ENCODE peak calls at places on chromosomes 1 and 21, in six cellular contexts. C is fibroblast of the aortic adventitia; F is uterus; E is tibial artery; J is fibroblast of lung; V is CD4-positive, alpha-beta T cell. P is an unnamed sample.

GRCh38 chr1:65213271-65213905 is 65.4 kb downstream of the AK4 start:
- DNase-seq in F (no peak), C (no peak), J (no peak), E (no peak), V (no peak), P (no peak)

GRCh38 chr1:183757061-183757460 is 47.9 kb upstream of the RGL1 start:
- DNase-seq in F (no peak), C (peak; percentile 80), E (no peak), V (no peak), J (peak; percentile 53), P (no peak)

GRCh38 chr21:33395866-33396265 is 7.3 kb upstream of the IFNGR2 start:
- DNase-seq in F (no peak), E (no peak), C (peak; percentile 62), V (no peak), J (peak; percentile 81), P (no peak)

GRCh38 chr1:19338323-19338762 is 26.2 kb downstream of the SLC66A1 start:
- DNase-seq in C (no peak), E (no peak), V (no peak), F (no peak), J (no peak), P (no peak)

GRCh38 chr1:201221201-201221846 is 30.7 kb downstream of the IGFN1 start:
- DNase-seq in F (no peak), E (no peak), V (no peak), C (no peak), J (no peak), P (no peak)

GRCh38 chr1:163442940-163443339 is 121.2 kb downstream of the NUF2 start:
- DNase-seq in C (no peak), F (no peak), J (no peak), E (no peak), V (no peak), P (no peak)

GRCh38 chr1:209689484-209689883 is 14.3 kb downstream of the G0S2 start:
- DNase-seq in E (no peak), F (no peak), J (no peak), C (peak; percentile 41), V (no peak), P (no peak)

GRCh38 chr1:7224644-7225043 is 439.4 kb downstream of the CAMTA1 start:
- DNase-seq in E (no peak), J (no peak), V (no peak), C (no peak), F (no peak), P (no peak)

GRCh38 chr1:12453400-12454343 is 164.3 kb downstream of the DHRS3 start:
- DNase-seq in V (no peak), E (no peak), J (no peak), C (no peak), F (no peak), P (no peak)

GRCh38 chr1:39104158-39105060 is 78.3 kb downstream of the NDUFS5 start:
- DNase-seq in V (no peak), J (peak; percentile 45), E (no peak), C (peak; percentile 46), F (no peak), P (no peak)

GRCh38 chr1:73671530-73671929 is 526.4 kb downstream of the LRRIQ3 start:
- DNase-seq in C (no peak), J (no peak), V (no peak), E (no peak), F (no peak), P (no peak)

GRCh38 chr1:101280942-101281654 is 44.3 kb downstream of the S1PR1 start:
- DNase-seq in J (no peak), E (no peak), F (no peak), V (no peak), C (no peak), P (no peak)

GRCh38 chr1:177223359-177223758 is 52.6 kb downstream of the BRINP2 start:
- DNase-seq in F (no peak), J (no peak), V (no peak), C (no peak), E (no peak), P (no peak)

GRCh38 chr21:35102488-35103407 is 53.6 kb upstream of the RUNX1 start:
- DNase-seq in J (peak; percentile 34), C (no peak), F (no peak), V (peak; percentile 32), E (peak; percentile 76), P (peak; percentile 83)

GRCh38 chr1:177854951-177855350 is 114.9 kb downstream of the SEC16B start:
- DNase-seq in F (no peak), J (no peak), E (no peak), C (no peak), V (no peak), P (no peak)

GRCh38 chr1:186634511-186634910 is 45.7 kb downstream of the PTGS2 start:
- DNase-seq in F (no peak), J (no peak), E (no peak), C (no peak), V (no peak), P (no peak)

GRCh38 chr1:20787775-20788488 is 825 bp upstream of the HP1BP3 start:
- DNase-seq in J (peak; percentile 69), F (peak; percentile 27), V (no peak), C (peak; percentile 62), E (no peak), P (peak; percentile 45)

GRCh38 chr1:160169553-160170399 is 18.4 kb downstream of the ATP1A4 start:
- DNase-seq in E (no peak), J (no peak), C (no peak), V (no peak), F (no peak), P (no peak)

GRCh38 chr1:68470388-68470970 is 20.7 kb upstream of the RPE65 start:
- DNase-seq in C (peak; percentile 52), E (no peak), V (no peak), F (no peak), J (peak; percentile 56), P (no peak)

GRCh38 chr21:26909972-26910371 is 56.9 kb downstream of the ADAMTS5 start:
- DNase-seq in C (no peak), F (no peak), E (no peak), V (no peak), J (peak; percentile 9), P (no peak)

GRCh38 chr1:34371829-34372532 is 195.3 kb downstream of the C1orf94 start:
- DNase-seq in C (no peak), J (no peak), F (no peak), E (no peak), V (no peak), P (no peak)

DNA sequence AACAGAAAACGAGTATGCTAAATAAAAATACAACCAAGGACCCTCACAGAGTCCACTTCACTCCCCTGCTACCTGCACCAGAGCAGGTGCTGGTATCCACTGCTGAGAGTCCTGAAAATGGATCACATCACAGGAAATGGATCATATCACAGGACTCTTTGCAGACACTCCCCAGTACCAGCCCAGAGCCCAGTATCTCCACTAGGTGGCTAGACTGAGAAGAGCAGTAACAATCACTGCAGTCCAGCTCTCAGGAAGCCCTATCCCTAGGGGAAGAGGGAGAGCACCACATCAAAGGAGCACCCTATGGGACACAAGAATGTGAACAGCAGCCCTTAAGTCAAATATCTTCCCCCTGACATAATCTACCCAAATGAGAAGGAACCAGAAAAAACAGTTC is 28.0 kb downstream of the AGBL4 start:
- DNase-seq in J (no peak), E (no peak), V (no peak), F (no peak), C (no peak), P (no peak)
- TF ChIP-seq CTCF in J (no peak), E (no peak), V (no peak), F (no peak), C (no peak), P (no peak)

DNA sequence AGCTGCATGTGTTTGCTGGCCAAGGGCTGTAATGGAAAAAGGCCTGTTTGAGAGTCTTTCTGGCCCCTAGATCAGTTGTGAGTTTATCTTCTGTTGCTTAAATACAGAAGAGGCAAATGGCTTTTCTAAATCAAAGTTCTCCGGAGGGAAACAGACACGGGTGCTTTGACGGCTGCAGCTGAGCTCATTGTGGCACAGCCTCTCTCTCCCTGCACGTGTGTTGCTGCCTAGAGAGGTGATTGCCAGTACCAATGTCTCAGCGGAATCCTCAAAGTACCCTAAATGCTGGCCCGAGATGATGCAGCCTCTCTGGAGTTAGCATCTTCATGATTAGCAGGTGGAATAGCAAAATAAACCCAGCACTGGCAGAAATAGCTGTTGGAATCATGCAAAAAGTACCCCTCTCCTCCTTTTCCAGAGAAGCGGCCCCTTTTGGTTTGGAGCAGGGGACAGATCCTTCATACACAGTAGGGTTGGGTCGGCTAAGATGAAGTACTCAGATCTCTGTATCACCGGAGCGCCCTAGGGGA is 192.2 kb downstream of the PRDM2 start:
- DNase-seq in C (no peak), V (no peak), E (no peak), F (no peak), J (no peak), P (no peak)
- TF ChIP-seq CTCF in C (no peak), V (no peak), E (no peak), F (no peak), J (no peak), P (no peak)

DNA sequence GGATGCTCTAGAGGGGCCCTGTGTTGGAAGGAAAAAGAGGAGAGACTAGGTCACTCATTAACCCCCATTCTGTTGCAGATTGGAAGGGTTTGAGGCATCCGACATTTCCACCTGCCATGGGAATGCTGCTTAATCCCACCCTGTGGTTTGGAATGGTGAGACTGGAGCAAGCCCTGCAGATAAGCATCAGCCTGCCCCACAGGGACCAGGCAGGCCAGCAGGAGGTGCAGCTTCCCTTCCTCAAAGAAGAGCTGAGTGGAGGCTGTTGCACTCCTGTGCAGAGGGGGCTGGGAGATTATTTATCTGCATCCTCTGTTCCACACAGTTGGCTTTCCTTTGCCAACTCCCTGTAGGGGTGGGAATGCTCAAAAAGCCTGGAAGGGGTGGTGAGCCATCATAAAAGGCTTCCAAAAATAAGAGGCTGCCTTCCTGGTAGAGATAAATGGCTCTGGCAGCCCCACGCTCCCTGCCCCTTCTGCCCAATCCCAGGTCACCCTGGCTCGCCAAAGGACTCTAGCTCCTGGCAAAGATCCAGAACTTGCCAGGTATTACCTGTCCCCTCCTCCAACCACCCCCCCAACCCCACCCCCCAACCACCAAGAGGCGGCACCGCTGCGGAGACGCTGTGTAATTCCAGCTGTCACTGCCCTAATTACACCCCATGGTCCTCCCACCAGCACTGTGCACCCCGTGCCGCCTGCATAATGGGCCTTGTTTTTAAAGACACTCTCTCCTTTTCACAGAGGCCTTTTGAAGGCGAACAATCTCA is 83.0 kb upstream of the ZC3H12A start:
- DNase-seq in J (no peak), C (no peak), V (no peak), F (no peak), E (no peak), P (no peak)
- TF ChIP-seq CTCF in J (no peak), C (no peak), V (no peak), F (no peak), E (no peak), P (no peak)

DNA sequence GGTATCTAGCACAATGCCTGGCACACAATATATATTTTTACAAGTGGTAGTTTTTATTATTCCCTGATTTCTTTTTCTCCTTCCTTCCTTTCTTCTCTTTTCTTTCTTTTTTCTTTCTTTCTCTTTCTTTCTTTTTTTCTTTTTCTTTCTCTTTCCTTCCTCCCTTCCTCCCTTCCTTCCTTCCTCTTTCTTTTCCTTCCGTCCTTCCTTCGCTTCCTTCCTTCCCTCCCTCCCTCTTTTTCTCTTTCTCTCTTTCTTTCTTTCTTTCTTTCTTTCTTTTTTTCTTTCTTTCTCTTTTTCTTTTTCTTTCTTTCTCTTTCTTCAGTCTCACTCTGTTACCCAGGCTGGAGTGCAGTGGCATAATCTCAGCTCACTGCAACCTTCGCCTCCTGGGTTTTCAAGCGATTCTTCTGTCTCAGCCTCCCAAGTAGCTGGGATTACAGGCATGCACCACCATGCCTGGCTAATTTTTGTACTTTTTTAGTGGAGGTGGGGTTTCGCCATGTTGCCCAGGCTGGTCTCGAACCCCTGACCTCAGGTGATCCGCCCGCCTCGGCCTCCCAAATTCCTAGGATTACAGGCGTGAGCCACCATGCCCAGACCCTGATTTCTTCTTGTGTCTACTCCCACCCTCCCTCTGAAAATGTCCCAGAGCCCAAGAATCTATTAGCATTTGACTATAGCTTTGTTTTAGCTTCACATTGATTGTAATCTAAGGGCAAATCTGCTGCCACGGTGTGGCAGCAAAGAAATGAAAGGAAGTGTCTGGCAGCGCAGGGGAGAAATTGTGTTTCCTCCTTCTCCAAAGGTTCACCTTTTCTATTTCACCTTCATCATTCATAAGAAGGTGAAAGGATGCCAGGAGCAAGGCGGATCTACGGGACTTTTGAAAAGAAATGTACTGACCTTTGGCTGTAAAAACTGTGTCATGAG is 19.9 kb upstream of the ABCB10 start:
- DNase-seq in F (no peak), E (no peak), C (no peak), J (no peak), V (no peak), P (no peak)
- TF ChIP-seq CTCF in F (no peak), E (peak; percentile 20), C (no peak), J (no peak), V (no peak), P (no peak)